ENCODE peak calls at places on chromosomes 6 and 20, in ten cellular contexts. H, B, I, U, J, N, W, T, M and L are unnamed samples.

GRCh38 chr6:163349001-163349680 is 65.4 kb upstream of the QKI start:
- DNase-seq in U (no peak), B (no peak), T (no peak), M (no peak), N (no peak), H (no peak), I (no peak), J (no peak), W (no peak), L (no peak)

GRCh38 chr6:27161946-27162603 is 85.4 kb upstream of the PRSS16 start:
- DNase-seq in W (no peak), M (peak), I (no peak), N (no peak), J (peak), U (no peak), B (peak), T (no peak), H (peak), L (peak)

GRCh38 chr20:15977758-15978157 is 595.5 kb downstream of the KIF16B start:
- DNase-seq in H (no peak), I (no peak), M (no peak), B (no peak), T (no peak), N (no peak), U (no peak), W (no peak), J (no peak), L (no peak)

GRCh38 chr6:56724455-56724854 is 81.8 kb upstream of the DST start:
- DNase-seq in I (no peak), M (peak), H (no peak), N (peak), J (no peak), T (no peak), W (no peak), B (peak), U (no peak), L (no peak)

GRCh38 chr6:37513576-37513975 is 13.9 kb upstream of the CCDC167 start:
- DNase-seq in T (no peak), W (no peak), J (no peak), M (no peak), B (no peak), N (no peak), H (no peak), U (no peak), I (no peak), L (no peak)

GRCh38 chr6:44304282-44305199 is 8.6 kb downstream of the AARS2 start:
- DNase-seq in N (no peak), W (no peak), J (peak), U (no peak), B (peak), M (peak), T (no peak), H (peak), I (no peak), L (peak)

GRCh38 chr6:63546236-63546635 is 26.0 kb upstream of the LOC128125822 start:
- DNase-seq in J (no peak), N (no peak), T (no peak), U (no peak), W (no peak), H (no peak), B (no peak), I (no peak), M (no peak), L (no peak)

GRCh38 chr6:34484899-34485298 is 19.0 kb downstream of the PACSIN1 start:
- DNase-seq in U (no peak), M (no peak), H (no peak), N (no peak), B (no peak), W (no peak), J (peak), I (no peak), T (no peak), L (no peak)

GRCh38 chr6:128538763-128539162 is 18.4 kb upstream of the PTPRK start:
- DNase-seq in N (no peak), I (no peak), M (peak), W (no peak), B (no peak), J (no peak), U (peak), H (no peak), T (no peak), L (no peak)

GRCh38 chr20:5833309-5833941 is 83.2 kb downstream of the SHLD1 start:
- DNase-seq in M (no peak), B (no peak), W (no peak), H (no peak), N (no peak), I (no peak), J (no peak), T (no peak), U (no peak), L (no peak)

GRCh38 chr6:13846841-13847240 is 32.5 kb upstream of the MCUR1 start:
- DNase-seq in I (no peak), H (peak), M (no peak), U (no peak), B (no peak), W (no peak), N (no peak), T (no peak), J (no peak), L (peak)

GRCh38 chr6:37776546-37776945 is 43.0 kb upstream of the ZFAND3 start:
- DNase-seq in W (no peak), N (no peak), B (no peak), T (no peak), M (no peak), H (no peak), J (no peak), U (no peak), I (no peak), L (no peak)

GRCh38 chr6:20946037-20946436 is 411.8 kb downstream of the CDKAL1 start:
- DNase-seq in W (no peak), N (no peak), I (peak), B (peak), H (no peak), M (peak), U (no peak), T (no peak), J (no peak), L (no peak)

GRCh38 chr6:135577059-135577538 is 79.6 kb upstream of the AHI1 start:
- DNase-seq in W (no peak), M (no peak), U (no peak), B (no peak), J (no peak), H (no peak), N (no peak), T (no peak), I (no peak), L (no peak)

GRCh38 chr6:54877713-54878317 is 31.2 kb downstream of the FAM83B start:
- DNase-seq in M (no peak), U (no peak), N (no peak), T (no peak), H (no peak), J (no peak), W (no peak), I (no peak), B (no peak), L (no peak)

GRCh38 chr20:8909596-8909995 is 159.3 kb upstream of the PLCB4 start:
- DNase-seq in N (no peak), J (no peak), B (no peak), U (no peak), H (no peak), M (peak), T (no peak), W (no peak), I (no peak), L (no peak)

GRCh38 chr6:44257007-44257752 is at the start of gene SLC35B2:
- DNase-seq in I (peak), N (no peak), W (peak), U (no peak), J (peak), H (peak), B (peak), M (peak), T (peak), L (peak)

GRCh38 chr6:40325791-40326190 is 261.4 kb downstream of the LRFN2 start:
- DNase-seq in T (no peak), B (no peak), W (no peak), U (no peak), I (no peak), H (no peak), M (no peak), N (no peak), J (no peak), L (no peak)

GRCh38 chr6:5270093-5270680 is 8.9 kb downstream of the FARS2 start:
- DNase-seq in T (no peak), B (no peak), H (no peak), I (no peak), J (no peak), N (no peak), M (no peak), U (no peak), W (no peak), L (no peak)

GRCh38 chr20:48049171-48049570 is 263.9 kb upstream of the SULF2 start:
- DNase-seq in I (no peak), H (no peak), U (no peak), W (no peak), M (no peak), T (no peak), B (no peak), N (no peak), J (no peak), L (no peak)

GRCh38 chr6:3294921-3295871 is 36.4 kb downstream of the PSMG4 start:
- DNase-seq in U (no peak), H (peak), J (no peak), N (no peak), T (no peak), I (no peak), B (no peak), W (no peak), M (no peak), L (peak)

GRCh38 chr20:41316602-41317535 is 662 bp downstream of the ZHX3 start:
- DNase-seq in M (peak), I (no peak), N (peak), T (peak), U (peak), H (peak), B (peak), J (peak), W (peak), L (peak)

GRCh38 chr20:34639755-34640222 is 37.1 kb downstream of the PIGU start:
- DNase-seq in I (no peak), N (no peak), H (peak), T (no peak), J (no peak), W (no peak), B (no peak), U (no peak), M (no peak), L (peak)

GRCh38 chr6:6966127-6966526 is 141.6 kb upstream of the RREB1 start:
- DNase-seq in U (no peak), J (no peak), M (no peak), H (no peak), N (no peak), T (no peak), B (no peak), I (no peak), W (no peak), L (no peak)

GRCh38 chr6:123681957-123682462 is 45.3 kb upstream of the TRDN start:
- DNase-seq in I (no peak), B (no peak), U (no peak), W (no peak), T (no peak), J (no peak), H (no peak), N (no peak), M (no peak), L (no peak)

GRCh38 chr6:123677897-123678296 is 41.1 kb upstream of the TRDN start:
- DNase-seq in J (no peak), M (no peak), B (no peak), W (no peak), H (no peak), U (no peak), T (no peak), N (no peak), I (no peak), L (no peak)

DNA sequence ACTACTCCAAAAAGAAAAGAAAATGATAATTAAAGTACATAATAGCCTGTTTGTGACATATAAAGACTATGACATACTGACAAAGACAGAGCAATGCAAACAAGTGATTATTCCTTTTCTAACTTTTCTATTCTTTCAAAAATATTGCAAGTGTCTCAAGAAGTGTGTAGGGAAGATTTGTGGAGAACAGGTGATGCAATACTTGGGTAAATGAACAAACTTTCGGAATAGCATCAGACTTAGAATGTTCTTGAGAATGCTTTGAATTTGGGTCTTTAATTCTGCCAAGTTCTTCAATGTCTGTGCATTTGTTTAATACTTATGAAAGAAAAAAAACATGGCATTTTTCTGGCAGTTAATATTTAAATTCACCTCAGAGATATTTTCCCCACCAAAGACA is 40.0 kb upstream of the TRDN start:
- DNase-seq in H (no peak), W (no peak), T (no peak), I (no peak), U (no peak), N (no peak), M (no peak), J (no peak), B (no peak), L (no peak)
- H3K4me3 ChIP-seq in H (no peak), W (no peak), T (no peak), I (no peak), U (no peak), N (no peak), M (no peak), J (no peak), B (no peak), L (no peak)

GRCh38 chr20:2602746-2603145 is 49.7 kb upstream of the NOP56 start:
- DNase-seq in N (no peak), M (no peak), I (no peak), U (no peak), W (no peak), J (no peak), T (no peak), H (no peak), B (no peak), L (no peak)

GRCh38 chr20:2602046-2602735 is 50.2 kb upstream of the NOP56 start:
- DNase-seq in T (no peak), U (no peak), I (no peak), M (no peak), B (no peak), N (no peak), W (no peak), H (no peak), J (no peak), L (no peak)

GRCh38 chr20:2606507-2607006 is 45.9 kb upstream of the NOP56 start:
- DNase-seq in H (no peak), U (no peak), M (no peak), J (no peak), B (peak), N (no peak), T (no peak), W (no peak), I (no peak), L (no peak)

GRCh38 chr20:2604506-2604835 is 48.0 kb upstream of the NOP56 start:
- DNase-seq in T (no peak), I (no peak), N (no peak), J (no peak), B (no peak), W (no peak), H (no peak), U (no peak), M (no peak), L (peak)

DNA sequence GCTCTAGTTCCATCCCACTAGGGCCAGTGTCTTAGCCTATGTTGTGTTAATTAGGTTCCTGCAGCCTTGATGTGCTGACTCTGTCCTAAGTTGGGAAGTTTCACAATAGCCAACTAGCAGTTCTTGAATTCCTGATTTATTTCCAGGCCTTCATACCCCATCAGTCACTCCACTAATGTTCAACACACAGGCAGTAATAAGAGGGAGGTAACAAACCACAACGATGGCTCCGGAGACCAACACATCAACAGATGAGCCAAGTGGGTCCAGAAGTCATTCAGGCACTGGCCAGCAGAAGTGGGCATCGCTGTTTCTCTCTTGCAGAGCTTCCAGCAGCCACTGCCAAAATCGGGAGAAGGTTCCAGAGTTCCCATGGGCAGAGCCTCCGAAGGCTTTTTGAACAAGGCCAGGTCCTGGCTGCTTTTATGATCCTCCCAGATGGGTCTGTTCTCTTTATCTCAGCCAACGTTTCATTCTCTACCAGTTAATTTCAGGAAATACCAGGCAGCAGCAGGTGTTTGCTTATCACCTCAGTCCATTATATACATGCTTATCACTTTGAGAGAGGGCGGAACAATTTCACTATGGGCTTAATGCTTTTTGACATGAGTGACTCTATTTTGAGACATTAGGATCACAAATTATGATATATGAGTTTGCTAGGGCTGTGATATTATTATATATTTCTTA is 48.5 kb upstream of the NOP56 start:
- DNase-seq in T (no peak), I (no peak), U (no peak), M (no peak), W (no peak), H (no peak), N (no peak), J (no peak), B (no peak), L (peak)
- H3K4me3 ChIP-seq in T (no peak), I (no peak), U (no peak), M (no peak), W (no peak), H (no peak), N (no peak), J (no peak), B (no peak), L (no peak)

DNA sequence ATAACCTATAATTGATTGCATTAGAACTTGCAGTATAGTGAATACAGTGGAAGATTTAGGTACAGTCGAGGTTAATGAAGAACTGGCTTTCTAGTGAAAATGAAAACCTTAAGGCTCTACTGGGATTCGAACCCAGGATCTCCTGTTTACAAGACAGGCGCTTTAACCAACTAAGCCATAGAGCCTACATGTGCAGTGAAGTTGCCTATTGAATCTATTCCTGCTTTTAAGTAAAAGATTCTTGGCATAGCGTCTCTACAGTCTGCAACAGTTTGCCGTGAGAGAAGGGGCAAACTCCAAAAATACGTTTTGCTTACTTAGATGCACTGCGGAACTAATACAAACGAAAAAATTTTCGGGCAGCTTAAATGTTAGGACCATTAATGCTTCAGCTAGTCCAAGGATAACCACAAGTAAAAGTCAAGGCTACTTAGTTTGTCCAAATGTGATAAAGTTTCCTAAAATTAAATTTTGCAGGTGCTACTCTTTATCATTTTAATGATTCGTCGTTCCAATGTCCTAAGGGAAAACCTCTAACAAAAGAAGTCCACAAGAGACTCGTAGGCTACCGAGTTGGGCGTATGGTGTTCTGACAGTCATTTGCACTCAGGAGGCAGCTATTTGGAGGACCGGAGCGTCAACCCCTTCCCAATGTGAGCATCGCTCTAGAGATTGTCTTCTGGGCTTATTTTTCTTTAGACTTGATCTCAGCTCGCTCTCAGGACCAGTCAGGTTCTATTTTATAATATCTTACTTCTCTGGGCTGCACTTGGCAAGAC is 31.3 kb upstream of the ZSCAN23 start:
- DNase-seq in T (no peak), M (peak), B (peak), J (no peak), I (peak), H (no peak), W (no peak), N (peak), U (peak), L (peak)
- H3K4me3 ChIP-seq in T (no peak), M (peak), B (peak), J (peak), I (peak), H (no peak), W (no peak), N (peak), U (peak), L (peak)

GRCh38 chr20:62936996-62937352 is 973 bp upstream of the GID8 start:
- DNase-seq in H (no peak), B (peak), J (no peak), W (no peak), N (no peak), U (peak), I (no peak), M (peak), T (no peak), L (no peak)

GRCh38 chr20:62935968-62936585 is 1.9 kb upstream of the GID8 start:
- DNase-seq in J (no peak), W (no peak), N (no peak), I (no peak), M (no peak), B (no peak), H (peak), T (no peak), U (no peak), L (no peak)

GRCh38 chr20:62935204-62935967 is 2.6 kb upstream of the GID8 start:
- DNase-seq in I (no peak), J (no peak), B (no peak), W (no peak), H (peak), U (no peak), N (no peak), M (no peak), T (no peak), L (no peak)

GRCh38 chr20:62938105-62938888 is at the start of gene GID8:
- DNase-seq in M (no peak), I (no peak), T (peak), H (peak), J (no peak), B (peak), W (no peak), N (no peak), U (no peak), L (peak)

GRCh38 chr20:62937353-62938104 is 418 bp upstream of the GID8 start:
- DNase-seq in W (peak), U (peak), N (peak), H (peak), T (peak), M (peak), I (peak), B (peak), J (peak), L (peak)
- H3K4me3 ChIP-seq in W (peak), U (peak), N (peak), H (peak), T (peak), M (peak), I (peak), B (peak), J (peak), L (peak)

GRCh38 chr20:25081065-25081729 is 744 bp downstream of the VSX1 start:
- DNase-seq in B (no peak), T (no peak), J (peak), N (no peak), H (peak), W (no peak), I (no peak), U (no peak), M (no peak), L (no peak)
- H3K4me3 ChIP-seq in B (no peak), T (no peak), J (no peak), N (no peak), H (peak), W (peak), I (no peak), U (no peak), M (no peak), L (no peak)

GRCh38 chr6:100503043-100503442 is 38.3 kb upstream of the SIM1 start:
- DNase-seq in M (no peak), H (no peak), J (no peak), B (no peak), N (no peak), W (no peak), U (no peak), T (no peak), I (no peak), L (no peak)

GRCh38 chr6:100509101-100509500 is 44.4 kb upstream of the SIM1 start:
- DNase-seq in W (no peak), I (no peak), M (no peak), B (no peak), J (no peak), T (no peak), N (no peak), H (no peak), U (no peak), L (no peak)

GRCh38 chr6:100506651-100507050 is 41.9 kb upstream of the SIM1 start:
- DNase-seq in B (peak), M (peak), N (no peak), J (no peak), T (no peak), I (peak), U (no peak), W (no peak), H (no peak), L (no peak)

GRCh38 chr6:100504786-100505737 is 40.3 kb upstream of the SIM1 start:
- DNase-seq in U (peak), M (peak), T (no peak), H (no peak), B (peak), N (peak), I (peak), W (peak), J (no peak), L (no peak)
- H3K4me3 ChIP-seq in U (no peak), M (no peak), T (no peak), H (no peak), B (no peak), N (no peak), I (no peak), W (no peak), J (no peak), L (no peak)